ENCODE peak calls at places on chromosomes 3 and 15, in six cellular contexts. One of them, this sample, is unnamed.

GRCh38 chr15:98799461-98799971 is 151.2 kb downstream of the IGF1R start:
- DNase-seq in omental fat pad: no peak
- DNase-seq in heart left ventricle: no peak
- DNase-seq in left ventricle myocardium superior: no peak
- DNase-seq in small intestine: no peak
- DNase-seq in H54: no peak
- DNase-seq in this sample: no peak

GRCh38 chr15:75649045-75649761 is 1.5 kb downstream of the SNX33 start:
- DNase-seq in H54: no peak
- DNase-seq in small intestine: no peak
- DNase-seq in left ventricle myocardium superior: no peak
- DNase-seq in heart left ventricle: no peak
- DNase-seq in omental fat pad: no peak
- DNase-seq in this sample: no peak

GRCh38 chr15:62886431-62887071 is 156.0 kb upstream of the TPM1 start:
- DNase-seq in H54: no peak
- DNase-seq in left ventricle myocardium superior: no peak
- DNase-seq in small intestine: no peak
- DNase-seq in omental fat pad: no peak
- DNase-seq in heart left ventricle: no peak
- DNase-seq in this sample: no peak

GRCh38 chr3:33075996-33076395 is 20.9 kb downstream of the GLB1 start:
- DNase-seq in omental fat pad: no peak
- DNase-seq in small intestine: no peak
- DNase-seq in H54: no peak
- DNase-seq in heart left ventricle: no peak
- DNase-seq in left ventricle myocardium superior: no peak
- DNase-seq in this sample: no peak

GRCh38 chr3:125141596-125142417 is 70.7 kb downstream of the SLC12A8 start:
- DNase-seq in omental fat pad: no peak
- DNase-seq in small intestine: peak
- DNase-seq in H54: no peak
- DNase-seq in left ventricle myocardium superior: peak
- DNase-seq in heart left ventricle: peak
- DNase-seq in this sample: peak

GRCh38 chr15:68719676-68720075 is 101.0 kb downstream of the ANP32A start:
- DNase-seq in heart left ventricle: no peak
- DNase-seq in left ventricle myocardium superior: no peak
- DNase-seq in omental fat pad: no peak
- DNase-seq in H54: no peak
- DNase-seq in small intestine: no peak
- DNase-seq in this sample: no peak

GRCh38 chr3:99498544-99499234 is 139.7 kb upstream of the COL8A1 start:
- DNase-seq in heart left ventricle: no peak
- DNase-seq in left ventricle myocardium superior: no peak
- DNase-seq in small intestine: no peak
- DNase-seq in H54: no peak
- DNase-seq in omental fat pad: no peak
- DNase-seq in this sample: no peak

GRCh38 chr15:90095521-90095959 is 6.7 kb downstream of the IDH2 start:
- DNase-seq in heart left ventricle: no peak
- DNase-seq in H54: no peak
- DNase-seq in left ventricle myocardium superior: no peak
- DNase-seq in omental fat pad: no peak
- DNase-seq in small intestine: no peak
- DNase-seq in this sample: no peak

GRCh38 chr15:84598250-84598649 is 2.6 kb upstream of the ZSCAN2 start:
- DNase-seq in heart left ventricle: no peak
- DNase-seq in small intestine: peak
- DNase-seq in omental fat pad: no peak
- DNase-seq in H54: no peak
- DNase-seq in left ventricle myocardium superior: no peak
- DNase-seq in this sample: no peak

GRCh38 chr15:26974120-26974780 is 3.3 kb downstream of the GABRG3 start:
- DNase-seq in H54: no peak
- DNase-seq in omental fat pad: no peak
- DNase-seq in small intestine: peak
- DNase-seq in heart left ventricle: no peak
- DNase-seq in left ventricle myocardium superior: no peak
- DNase-seq in this sample: no peak

GRCh38 chr15:51620647-51621046 is 1.9 kb downstream of the DMXL2 start:
- DNase-seq in H54: no peak
- DNase-seq in heart left ventricle: no peak
- DNase-seq in omental fat pad: no peak
- DNase-seq in small intestine: no peak
- DNase-seq in left ventricle myocardium superior: no peak
- DNase-seq in this sample: no peak

GRCh38 chr3:133662256-133662773 is 574 bp upstream of the TOPBP1 start:
- DNase-seq in omental fat pad: no peak
- DNase-seq in H54: peak
- DNase-seq in left ventricle myocardium superior: no peak
- DNase-seq in heart left ventricle: no peak
- DNase-seq in small intestine: peak
- DNase-seq in this sample: no peak

GRCh38 chr3:97871788-97872187 is 50.0 kb downstream of the CRYBG3 start:
- DNase-seq in heart left ventricle: no peak
- DNase-seq in H54: no peak
- DNase-seq in small intestine: no peak
- DNase-seq in omental fat pad: no peak
- DNase-seq in left ventricle myocardium superior: no peak
- DNase-seq in this sample: no peak

GRCh38 chr3:62607287-62608029 is 234.1 kb upstream of the FEZF2 start:
- DNase-seq in small intestine: no peak
- DNase-seq in omental fat pad: no peak
- DNase-seq in H54: no peak
- DNase-seq in heart left ventricle: no peak
- DNase-seq in left ventricle myocardium superior: peak
- DNase-seq in this sample: no peak

GRCh38 chr3:104628185-104628789 is 738.4 kb upstream of the ALCAM start:
- DNase-seq in H54: peak
- DNase-seq in small intestine: peak
- DNase-seq in heart left ventricle: no peak
- DNase-seq in left ventricle myocardium superior: no peak
- DNase-seq in omental fat pad: no peak
- DNase-seq in this sample: peak

GRCh38 chr3:155763870-155764463 is 19.1 kb upstream of the PLCH1 start:
- DNase-seq in omental fat pad: no peak
- DNase-seq in H54: no peak
- DNase-seq in heart left ventricle: no peak
- DNase-seq in left ventricle myocardium superior: no peak
- DNase-seq in small intestine: no peak
- DNase-seq in this sample: no peak

GRCh38 chr3:184549793-184550585 is 11.6 kb upstream of the EPHB3 start:
- DNase-seq in H54: no peak
- DNase-seq in small intestine: no peak
- DNase-seq in omental fat pad: no peak
- DNase-seq in left ventricle myocardium superior: no peak
- DNase-seq in heart left ventricle: no peak
- DNase-seq in this sample: no peak

GRCh38 chr15:70245932-70246622 is 148.4 kb upstream of the TLE3 start:
- DNase-seq in H54: peak
- DNase-seq in heart left ventricle: no peak
- DNase-seq in omental fat pad: no peak
- DNase-seq in left ventricle myocardium superior: peak
- DNase-seq in small intestine: peak
- DNase-seq in this sample: no peak

GRCh38 chr3:172065534-172065933 is 26.2 kb downstream of the FNDC3B start:
- DNase-seq in heart left ventricle: no peak
- DNase-seq in omental fat pad: no peak
- DNase-seq in small intestine: no peak
- DNase-seq in H54: no peak
- DNase-seq in left ventricle myocardium superior: no peak
- DNase-seq in this sample: no peak

GRCh38 chr15:68286256-68286655 is 8.7 kb downstream of the FEM1B start:
- DNase-seq in H54: no peak
- DNase-seq in omental fat pad: no peak
- DNase-seq in small intestine: no peak
- DNase-seq in left ventricle myocardium superior: no peak
- DNase-seq in heart left ventricle: no peak
- DNase-seq in this sample: no peak

GRCh38 chr3:39443530-39443929 is 23.9 kb upstream of the MOBP start:
- DNase-seq in heart left ventricle: no peak
- DNase-seq in omental fat pad: no peak
- DNase-seq in left ventricle myocardium superior: no peak
- DNase-seq in small intestine: no peak
- DNase-seq in H54: no peak
- DNase-seq in this sample: no peak

GRCh38 chr3:168620854-168621253 is 525.1 kb upstream of the GOLIM4 start:
- DNase-seq in small intestine: peak
- DNase-seq in left ventricle myocardium superior: no peak
- DNase-seq in omental fat pad: no peak
- DNase-seq in heart left ventricle: no peak
- DNase-seq in H54: peak
- DNase-seq in this sample: no peak

GRCh38 chr3:106208979-106209378 is 340.2 kb upstream of the CBLB start:
- DNase-seq in omental fat pad: no peak
- DNase-seq in H54: no peak
- DNase-seq in heart left ventricle: no peak
- DNase-seq in small intestine: peak
- DNase-seq in left ventricle myocardium superior: no peak
- DNase-seq in this sample: no peak

GRCh38 chr15:52735231-52736089 is 54.7 kb downstream of the ONECUT1 start:
- DNase-seq in heart left ventricle: no peak
- DNase-seq in H54: peak
- DNase-seq in left ventricle myocardium superior: no peak
- DNase-seq in small intestine: peak
- DNase-seq in omental fat pad: peak
- DNase-seq in this sample: peak

GRCh38 chr15:89888214-89888804 is 5.5 kb downstream of the AP3S2 start:
- DNase-seq in omental fat pad: no peak
- DNase-seq in heart left ventricle: no peak
- DNase-seq in small intestine: peak
- DNase-seq in left ventricle myocardium superior: no peak
- DNase-seq in H54: no peak
- DNase-seq in this sample: no peak

GRCh38 chr3:127043041-127043641 is 60.2 kb downstream of the PLXNA1 start:
- DNase-seq in small intestine: no peak
- DNase-seq in H54: no peak
- DNase-seq in left ventricle myocardium superior: peak
- DNase-seq in omental fat pad: no peak
- DNase-seq in heart left ventricle: peak
- DNase-seq in this sample: no peak